ENCODE peak calls at places on chromosome 6, in six cellular contexts. R is cardiac septum; O is ACHN; M is NCI-H510A treated with DMSO at 0.1 percent for 48 hours; I is stimulated activated CD8-positive, alpha-beta memory T cell treated with anti-CD3 and anti-CD28 coated beads, Interleukin-15, amount 100 ng/mL, for 48 hours; U is NCI-H1417. A is an unnamed sample.
A peak's percentile ranks its signal among the peaks of the same experiment; 100 is the strongest.

GRCh38 chr6:18400831-18401446 is 13.8 kb downstream of the RNF144B start:
- DNase-seq in U (no peak), I (no peak), R (no peak), O (no peak), M (no peak), A (no peak)

GRCh38 chr6:168540713-168541291 is 99.8 kb downstream of the SMOC2 start:
- DNase-seq in R (no peak), O (no peak), I (no peak), M (no peak), U (no peak), A (no peak)

GRCh38 chr6:113047932-113048331 is 700.8 kb downstream of the RFPL4B start:
- DNase-seq in I (no peak), M (no peak), U (no peak), O (no peak), R (no peak), A (peak; percentile 55)

GRCh38 chr6:136225496-136225895 is 24.6 kb downstream of the MTFR2 start:
- DNase-seq in M (no peak), I (peak; percentile 14), O (no peak), R (no peak), U (peak; percentile 43), A (no peak)

GRCh38 chr6:41288025-41288777 is 1.7 kb upstream of the TREM1 start:
- DNase-seq in O (no peak), U (peak; percentile 97), I (no peak), R (no peak), M (peak; percentile 99), A (no peak)

GRCh38 chr6:101931766-101932165 is 538.3 kb downstream of the GRIK2 start:
- DNase-seq in U (no peak), M (no peak), R (no peak), I (no peak), O (no peak), A (no peak)

GRCh38 chr6:157645201-157645795 is 177.7 kb upstream of the SNX9 start:
- DNase-seq in U (no peak), M (no peak), O (no peak), R (peak; percentile 63), I (no peak), A (no peak)

GRCh38 chr6:40627316-40627715 is 40.2 kb upstream of the LRFN2 start:
- DNase-seq in I (no peak), O (no peak), R (no peak), U (no peak), M (no peak), A (no peak)

GRCh38 chr6:52491203-52492069 is 71.3 kb downstream of the EFHC1 start:
- DNase-seq in R (no peak), I (no peak), U (no peak), O (no peak), M (no peak), A (no peak)

GRCh38 chr6:157961829-157962228 is 19.8 kb upstream of the SYNJ2 start:
- DNase-seq in O (no peak), U (no peak), I (no peak), M (no peak), R (no peak), A (no peak)

GRCh38 chr6:16391451-16391912 is 153.1 kb downstream of the GMPR start:
- DNase-seq in O (no peak), I (no peak), R (no peak), M (no peak), U (peak; percentile 2), A (peak; percentile 15)

GRCh38 chr6:130517444-130517931 is 151.7 kb downstream of the TMEM200A start:
- DNase-seq in O (no peak), R (no peak), U (peak; percentile 12), M (no peak), I (no peak), A (no peak)

GRCh38 chr6:99002826-99003225 is 55.1 kb upstream of the FBXL4 start:
- DNase-seq in O (no peak), I (no peak), M (no peak), U (peak; percentile 25), R (no peak), A (no peak)

GRCh38 chr6:64254558-64254957 is 619.0 kb downstream of the PHF3 start:
- DNase-seq in R (no peak), M (peak; percentile 8), I (no peak), U (peak; percentile 26), O (no peak), A (no peak)

A was measured in BJ.